ENCODE peak calls at places on chromosomes 4 and X, in nine cellular contexts. F is CD4-positive, alpha-beta T cell; K is colonic mucosa; T is AG04450; O is mammary epithelial cell; Q is suprapubic skin; E is neural progenitor cell; V is H9; W is heart right ventricle. U is an unnamed sample.

GRCh38 chr4:150828159-150828558 is 186.9 kb downstream of the LRBA start:
- DNase-seq in W (no peak), V (no peak), F (peak), E (no peak), T (no peak), K (no peak), O (no peak), Q (no peak), U (no peak)

GRCh38 chrX:16999275-16999674 is 52.8 kb downstream of the REPS2 start:
- DNase-seq in V (no peak), E (no peak), T (no peak), K (no peak), W (no peak), O (no peak), F (no peak), Q (no peak), U (no peak)

GRCh38 chr4:153950100-153950979 is 161.5 kb upstream of the SFRP2 start:
- DNase-seq in E (no peak), F (peak), T (no peak), O (peak), W (no peak), Q (no peak), K (peak), V (no peak), U (no peak)

GRCh38 chr4:53055274-53055673 is 193.2 kb downstream of the RASL11B start:
- DNase-seq in F (no peak), Q (no peak), V (no peak), O (peak), T (peak), K (no peak), E (no peak), W (no peak), U (no peak)

GRCh38 chrX:51743179-51743957 is at the start of gene GSPT2:
- DNase-seq in V (peak), Q (peak), F (peak), E (peak), T (peak), K (peak), W (peak), O (peak), U (no peak)

GRCh38 chrX:138856881-138857280 is 145.4 kb upstream of the FGF13 start:
- DNase-seq in T (no peak), Q (no peak), K (no peak), F (no peak), O (peak), W (no peak), V (no peak), E (no peak), U (no peak)

GRCh38 chrX:125378205-125378604 is 58.5 kb downstream of the TEX13C start:
- DNase-seq in Q (no peak), O (peak), V (no peak), W (no peak), K (no peak), E (no peak), T (no peak), F (no peak), U (peak)

GRCh38 chr4:99447513-99447912 is 12.4 kb upstream of the ADH7 start:
- DNase-seq in K (no peak), O (no peak), V (no peak), Q (no peak), W (no peak), E (no peak), F (no peak), T (no peak), U (no peak)

GRCh38 chrX:101764538-101764937 is 104.9 kb upstream of the ARMCX2 start:
- DNase-seq in O (no peak), V (no peak), Q (no peak), T (no peak), K (no peak), F (no peak), E (no peak), W (no peak), U (no peak)

GRCh38 chr4:184170996-184171395 is 46.7 kb downstream of the ENPP6 start:
- DNase-seq in E (peak), O (peak), K (no peak), T (peak), Q (no peak), V (peak), W (no peak), F (no peak), U (no peak)

GRCh38 chr4:8766610-8767009 is 105.0 kb downstream of the HMX1 start:
- DNase-seq in E (no peak), W (no peak), V (no peak), F (no peak), O (no peak), T (no peak), Q (peak), K (no peak), U (no peak)

GRCh38 chr4:157282019-157282418 is 61.5 kb downstream of the GRIA2 start:
- DNase-seq in Q (no peak), E (no peak), F (no peak), V (no peak), T (no peak), O (no peak), K (no peak), W (no peak), U (no peak)

GRCh38 chr4:47519239-47519883 is 34.3 kb downstream of the ATP10D start:
- DNase-seq in F (no peak), O (peak), K (no peak), T (no peak), V (no peak), W (no peak), E (no peak), Q (no peak), U (no peak)

GRCh38 chr4:165418116-165418515 is 39.3 kb downstream of the CPE start:
- DNase-seq in E (no peak), O (no peak), W (no peak), F (no peak), V (no peak), K (no peak), Q (no peak), T (no peak), U (no peak)
- H3K27ac ChIP-seq in E (no peak), O (no peak), W (no peak), F (no peak), V (no peak), K (no peak), Q (no peak), T (no peak), U (no peak)

GRCh38 chr4:6909113-6909969 is at the start of gene TBC1D14:
- DNase-seq in E (peak), T (peak), K (peak), W (peak), Q (peak), O (peak), F (peak), V (peak), U (peak)

GRCh38 chr4:6910960-6911874 is 1.6 kb downstream of the TBC1D14 start:
- DNase-seq in Q (peak), V (no peak), F (no peak), K (no peak), T (no peak), W (no peak), E (no peak), O (no peak), U (no peak)

GRCh38 chr4:6909970-6910339 is 329 bp downstream of the TBC1D14 start:
- DNase-seq in E (peak), O (no peak), W (peak), T (no peak), V (no peak), Q (no peak), K (peak), F (peak), U (no peak)

GRCh38 chr4:6908397-6909112 is 1.1 kb upstream of the TBC1D14 start:
- DNase-seq in F (no peak), W (no peak), Q (peak), E (no peak), K (no peak), V (no peak), O (no peak), T (no peak), U (no peak)

DNA sequence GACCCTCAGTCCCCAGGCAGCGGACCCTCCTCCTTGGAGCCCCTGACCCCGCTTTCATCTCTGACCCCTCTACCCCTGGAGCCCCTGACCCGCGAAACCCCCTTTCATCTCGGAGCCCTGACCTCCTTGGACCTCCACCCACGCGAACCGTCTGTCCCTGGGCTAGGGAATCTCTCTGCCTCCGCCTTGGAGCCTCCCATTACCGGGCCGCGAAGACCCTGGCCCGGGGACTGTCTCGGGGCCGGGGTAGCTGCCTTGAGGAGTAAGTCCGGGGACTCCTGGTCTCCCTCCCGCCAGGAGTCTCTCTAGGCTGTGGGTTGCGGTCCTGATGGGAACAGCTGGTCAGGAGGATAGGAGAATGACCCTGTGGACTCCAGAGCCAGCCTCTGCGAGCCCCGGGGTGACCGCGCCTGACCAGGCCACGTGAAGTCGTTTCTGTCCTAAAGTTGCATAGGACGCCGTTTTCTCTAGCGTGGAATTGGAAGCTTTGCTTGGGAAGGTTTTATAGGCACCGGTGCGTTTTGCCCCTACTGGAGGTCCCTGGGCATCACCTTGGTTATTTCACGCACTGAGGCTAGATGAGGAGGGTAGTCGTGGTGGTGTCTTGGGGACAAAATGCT is 824 bp downstream of the TBC1D14 start:
- DNase-seq in E (peak), Q (no peak), O (no peak), F (no peak), T (no peak), W (no peak), K (peak), V (no peak), U (no peak)
- TF ChIP-seq CTCF in E (peak), Q (no peak), O (no peak), F (no peak), T (peak), W (no peak), K (no peak), V (peak), U (no peak)

DNA sequence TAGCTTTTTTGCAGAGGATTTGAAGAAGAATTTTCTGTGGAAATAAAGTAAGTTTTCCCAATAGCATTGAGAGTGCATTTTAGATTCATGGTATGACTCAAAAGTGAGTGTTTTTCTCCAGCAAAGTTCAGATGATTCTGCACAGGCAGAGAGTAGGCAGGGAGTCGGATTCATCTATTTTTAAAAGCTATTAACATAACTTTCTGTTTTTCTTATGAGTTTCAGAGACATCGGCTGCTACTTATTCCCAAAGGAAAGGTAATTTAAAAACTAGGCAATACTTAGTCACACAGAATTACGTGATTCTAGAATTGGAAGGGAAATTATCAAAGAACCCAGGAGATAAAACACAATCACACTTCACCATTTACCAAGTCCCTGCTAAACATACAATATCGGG is 4.4 kb downstream of the CCDC110 start:
- DNase-seq in O (no peak), V (no peak), E (no peak), T (no peak), K (no peak), W (no peak), F (no peak), Q (no peak), U (no peak)
- H3K27ac ChIP-seq in O (no peak), V (no peak), E (no peak), T (no peak), K (no peak), W (no peak), F (no peak), Q (no peak), U (no peak)

GRCh38 chr4:40306203-40306602 is 28.9 kb upstream of the CHRNA9 start:
- DNase-seq in Q (no peak), K (no peak), E (no peak), F (no peak), T (no peak), O (no peak), V (no peak), W (no peak), U (no peak)

GRCh38 chr4:40305329-40306193 is 29.6 kb upstream of the CHRNA9 start:
- DNase-seq in K (no peak), W (no peak), E (no peak), V (no peak), F (peak), Q (no peak), T (no peak), O (no peak), U (no peak)

GRCh38 chr4:40301592-40301991 is 33.5 kb upstream of the CHRNA9 start:
- DNase-seq in V (no peak), Q (no peak), O (no peak), K (no peak), F (peak), W (no peak), T (no peak), E (no peak), U (no peak)

GRCh38 chr4:40300371-40301162 is 34.6 kb upstream of the CHRNA9 start:
- DNase-seq in Q (no peak), T (no peak), K (no peak), O (no peak), F (no peak), W (no peak), V (no peak), E (no peak), U (no peak)

GRCh38 chr4:40303751-40304150 is 31.4 kb upstream of the CHRNA9 start:
- DNase-seq in F (no peak), Q (no peak), W (no peak), O (no peak), T (no peak), E (no peak), V (no peak), K (no peak), U (no peak)
- TF ChIP-seq CTCF in F (no peak), Q (no peak), W (no peak), O (no peak), T (no peak), E (no peak), V (no peak), K (no peak), U (no peak)

GRCh38 chr4:21205821-21206531 is 505.7 kb downstream of the PACRGL start:
- DNase-seq in Q (no peak), O (no peak), T (no peak), V (no peak), F (no peak), K (no peak), W (no peak), E (peak), U (no peak)
- H3K27ac ChIP-seq in Q (no peak), O (no peak), T (no peak), V (no peak), F (no peak), K (no peak), W (no peak), E (no peak), U (no peak)

DNA sequence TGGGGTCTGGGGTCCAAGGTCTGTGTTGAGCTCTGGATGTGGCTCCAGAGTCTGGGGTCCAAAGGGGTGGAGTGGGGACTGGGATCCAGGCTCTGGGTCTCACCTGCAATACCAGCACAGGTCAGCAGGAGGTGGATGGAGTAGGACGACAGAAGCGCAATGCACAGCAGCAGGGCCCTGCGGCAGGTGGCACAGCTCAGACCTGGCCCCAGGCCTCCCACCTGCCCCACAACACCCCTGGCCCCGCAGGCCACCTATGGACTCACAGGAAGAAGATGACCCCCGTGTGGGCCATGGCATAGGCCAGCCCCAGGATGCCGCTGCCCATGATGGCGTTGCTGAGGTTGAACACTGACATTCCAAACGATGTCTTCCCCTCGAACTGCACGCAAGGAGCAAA is 3.4 kb downstream of the SLC38A5 start:
- DNase-seq in E (no peak), Q (no peak), T (no peak), K (no peak), F (no peak), V (peak), W (no peak), O (no peak), U (no peak)
- TF ChIP-seq CTCF in E (peak), Q (no peak), T (peak), K (no peak), F (no peak), V (peak), W (no peak), O (peak), U (no peak)

GRCh38 chr4:186669159-186669720 is 54.4 kb downstream of the FAT1 start:
- DNase-seq in E (peak), T (peak), W (no peak), V (peak), O (peak), K (no peak), Q (no peak), F (no peak), U (peak)
- H3K27ac ChIP-seq in E (no peak), T (peak), W (no peak), V (no peak), O (peak), K (no peak), Q (no peak), F (no peak), U (peak)

GRCh38 chrX:30308263-30309138 is 689 bp downstream of the NR0B1 start:
- DNase-seq in V (peak), O (no peak), E (peak), W (no peak), K (no peak), T (no peak), F (no peak), Q (no peak), U (no peak)
- TF ChIP-seq CTCF in V (peak), O (no peak), E (peak), W (no peak), K (no peak), T (peak), F (no peak), Q (no peak), U (peak)

GRCh38 chr4:155672342-155672741 is 5.7 kb downstream of the GUCY1A1 start:
- DNase-seq in E (no peak), W (no peak), K (no peak), Q (no peak), O (no peak), F (no peak), V (no peak), T (no peak), U (no peak)
- H3K27ac ChIP-seq in E (no peak), W (no peak), K (no peak), Q (no peak), O (no peak), F (no peak), V (no peak), T (no peak), U (no peak)

GRCh38 chr4:44661940-44662622 is 10.7 kb upstream of the YIPF7 start:
- DNase-seq in T (no peak), V (no peak), E (no peak), K (no peak), F (no peak), O (peak), W (no peak), Q (no peak), U (no peak)
- TF ChIP-seq CTCF in T (no peak), V (no peak), E (no peak), K (no peak), F (no peak), O (no peak), W (no peak), Q (no peak), U (no peak)